ENCODE peak calls at places on chromosomes 11 and 22, in nine cellular contexts. One of them, this sample, is unnamed.

GRCh38 chr11:71213696-71214552 is 38.5 kb downstream of the SHANK2 start:
- DNase-seq in SHP77 treated with DMSO at 0.1 percent for 48 hours: no peak
- DNase-seq in NCI-H1105 treated with DMSO at 0.1 percent for 48 hours: no peak
- DNase-seq in substantia nigra: no peak
- DNase-seq in stromal cell of bone marrow: no peak
- DNase-seq in skeletal muscle cell: no peak
- DNase-seq in fibroblast of the conjunctiva: no peak
- DNase-seq in T-cell: no peak
- DNase-seq in iPS-NIHi11: no peak
- DNase-seq in this sample: no peak

GRCh38 chr11:35419713-35420333 is 465 bp upstream of the SLC1A2 start:
- DNase-seq in fibroblast of the conjunctiva: no peak
- DNase-seq in iPS-NIHi11: peak; percentile 12
- DNase-seq in T-cell: no peak
- DNase-seq in stromal cell of bone marrow: no peak
- DNase-seq in substantia nigra: no peak
- DNase-seq in SHP77 treated with DMSO at 0.1 percent for 48 hours: no peak
- DNase-seq in NCI-H1105 treated with DMSO at 0.1 percent for 48 hours: no peak
- DNase-seq in skeletal muscle cell: no peak
- DNase-seq in this sample: no peak

GRCh38 chr11:76660533-76661305 is 9.8 kb downstream of the LRRC32 start:
- DNase-seq in stromal cell of bone marrow: no peak
- DNase-seq in skeletal muscle cell: no peak
- DNase-seq in T-cell: no peak
- DNase-seq in iPS-NIHi11: no peak
- DNase-seq in fibroblast of the conjunctiva: no peak
- DNase-seq in substantia nigra: no peak
- DNase-seq in NCI-H1105 treated with DMSO at 0.1 percent for 48 hours: no peak
- DNase-seq in SHP77 treated with DMSO at 0.1 percent for 48 hours: no peak
- DNase-seq in this sample: no peak

GRCh38 chr11:112114460-112114859 is 27.8 kb downstream of the SDHD start:
- DNase-seq in stromal cell of bone marrow: no peak
- DNase-seq in SHP77 treated with DMSO at 0.1 percent for 48 hours: no peak
- DNase-seq in T-cell: no peak
- DNase-seq in NCI-H1105 treated with DMSO at 0.1 percent for 48 hours: no peak
- DNase-seq in skeletal muscle cell: no peak
- DNase-seq in iPS-NIHi11: no peak
- DNase-seq in fibroblast of the conjunctiva: no peak
- DNase-seq in substantia nigra: no peak
- DNase-seq in this sample: no peak

GRCh38 chr11:125414121-125414520 is 81.9 kb downstream of the FEZ1 start:
- DNase-seq in iPS-NIHi11: no peak
- DNase-seq in SHP77 treated with DMSO at 0.1 percent for 48 hours: no peak
- DNase-seq in substantia nigra: no peak
- DNase-seq in fibroblast of the conjunctiva: no peak
- DNase-seq in NCI-H1105 treated with DMSO at 0.1 percent for 48 hours: no peak
- DNase-seq in T-cell: no peak
- DNase-seq in stromal cell of bone marrow: no peak
- DNase-seq in skeletal muscle cell: no peak
- DNase-seq in this sample: no peak

GRCh38 chr11:100980156-100980555 is 149.5 kb downstream of the PGR start:
- DNase-seq in stromal cell of bone marrow: peak; percentile 13
- DNase-seq in substantia nigra: no peak
- DNase-seq in T-cell: no peak
- DNase-seq in skeletal muscle cell: no peak
- DNase-seq in fibroblast of the conjunctiva: no peak
- DNase-seq in SHP77 treated with DMSO at 0.1 percent for 48 hours: no peak
- DNase-seq in NCI-H1105 treated with DMSO at 0.1 percent for 48 hours: no peak
- DNase-seq in iPS-NIHi11: no peak
- DNase-seq in this sample: no peak

GRCh38 chr11:16815047-16815767 is 76.8 kb downstream of the C11orf58 start:
- DNase-seq in substantia nigra: no peak
- DNase-seq in NCI-H1105 treated with DMSO at 0.1 percent for 48 hours: peak; percentile 38
- DNase-seq in skeletal muscle cell: no peak
- DNase-seq in stromal cell of bone marrow: peak; percentile 22
- DNase-seq in T-cell: no peak
- DNase-seq in iPS-NIHi11: no peak
- DNase-seq in fibroblast of the conjunctiva: no peak
- DNase-seq in SHP77 treated with DMSO at 0.1 percent for 48 hours: no peak
- DNase-seq in this sample: no peak

GRCh38 chr22:31952459-31952858 is 8.1 kb downstream of the YWHAH start:
- DNase-seq in T-cell: no peak
- DNase-seq in stromal cell of bone marrow: peak; percentile 82
- DNase-seq in NCI-H1105 treated with DMSO at 0.1 percent for 48 hours: no peak
- DNase-seq in substantia nigra: no peak
- DNase-seq in skeletal muscle cell: peak; percentile 64
- DNase-seq in SHP77 treated with DMSO at 0.1 percent for 48 hours: no peak
- DNase-seq in iPS-NIHi11: no peak
- DNase-seq in fibroblast of the conjunctiva: peak; percentile 72
- DNase-seq in this sample: no peak

GRCh38 chr11:4511267-4511666 is 28.8 kb downstream of the OR52K1 start:
- DNase-seq in skeletal muscle cell: no peak
- DNase-seq in iPS-NIHi11: no peak
- DNase-seq in fibroblast of the conjunctiva: no peak
- DNase-seq in SHP77 treated with DMSO at 0.1 percent for 48 hours: no peak
- DNase-seq in NCI-H1105 treated with DMSO at 0.1 percent for 48 hours: no peak
- DNase-seq in T-cell: no peak
- DNase-seq in stromal cell of bone marrow: no peak
- DNase-seq in substantia nigra: no peak
- DNase-seq in this sample: no peak

GRCh38 chr11:66727282-66727882 is 1.6 kb downstream of the SPTBN2 start:
- DNase-seq in NCI-H1105 treated with DMSO at 0.1 percent for 48 hours: no peak
- DNase-seq in skeletal muscle cell: no peak
- DNase-seq in substantia nigra: no peak
- DNase-seq in T-cell: no peak
- DNase-seq in fibroblast of the conjunctiva: no peak
- DNase-seq in SHP77 treated with DMSO at 0.1 percent for 48 hours: peak; percentile 21
- DNase-seq in iPS-NIHi11: peak; percentile 71
- DNase-seq in stromal cell of bone marrow: no peak
- DNase-seq in this sample: peak; percentile 34

GRCh38 chr11:112100457-112100856 is 13.8 kb downstream of the SDHD start:
- DNase-seq in skeletal muscle cell: no peak
- DNase-seq in iPS-NIHi11: no peak
- DNase-seq in NCI-H1105 treated with DMSO at 0.1 percent for 48 hours: no peak
- DNase-seq in substantia nigra: no peak
- DNase-seq in T-cell: no peak
- DNase-seq in stromal cell of bone marrow: no peak
- DNase-seq in fibroblast of the conjunctiva: no peak
- DNase-seq in SHP77 treated with DMSO at 0.1 percent for 48 hours: no peak
- DNase-seq in this sample: no peak